ENCODE peak calls at places on chromosomes 4 and X, in eight cellular contexts. O is tibial artery, P is breast epithelium, H is ovary, E is transverse colon, F is bronchial epithelial cell, C is left ventricle myocardium inferior, Y is cardiac muscle cell. S is an unnamed sample. For H3K27me3, the result is how much of the 10 kb centered on the place peaks cover.

GRCh38 chr4:177008071-177008835 is 215.5 kb upstream of the VEGFC start:
- DNase-seq in C (no peak), P (no peak), E (no peak), O (no peak), H (no peak), Y (no peak), F (peak), S (no peak)

GRCh38 chr4:31692407-31692940 is 972.3 kb downstream of the PCDH7 start:
- DNase-seq in P (no peak), E (no peak), O (no peak), H (no peak), F (no peak), C (no peak), Y (no peak), S (no peak)

GRCh38 chr4:136329042-136329662 is 1203.1 kb downstream of the PCDH18 start:
- DNase-seq in P (no peak), O (no peak), E (no peak), F (no peak), H (no peak), C (no peak), Y (peak), S (no peak)

GRCh38 chr4:96685691-96686090 is 845.8 kb downstream of the PDHA2 start:
- DNase-seq in E (no peak), C (no peak), H (no peak), Y (no peak), P (no peak), O (no peak), F (no peak), S (no peak)

GRCh38 chrX:3295731-3296130 is 50.7 kb downstream of the MXRA5 start:
- DNase-seq in H (no peak), P (no peak), O (no peak), C (no peak), E (no peak), F (peak), Y (peak), S (no peak)

GRCh38 chrX:13080128-13080795 is 35.8 kb upstream of the FAM9C start:
- DNase-seq in O (no peak), E (no peak), C (no peak), F (no peak), Y (no peak), H (no peak), P (no peak), S (no peak)

GRCh38 chr4:112031712-112032328 is 113.4 kb upstream of the FAM241A start:
- DNase-seq in Y (peak), F (peak), P (no peak), E (peak), O (no peak), H (no peak), C (no peak), S (no peak)

GRCh38 chr4:170979736-170980135 is 833.5 kb upstream of the GALNTL6 start:
- DNase-seq in F (no peak), O (no peak), E (no peak), P (peak), Y (no peak), H (no peak), C (no peak), S (no peak)

GRCh38 chrX:65755786-65756185 is 88.3 kb downstream of the MSN start:
- DNase-seq in E (no peak), F (peak), O (no peak), H (no peak), C (no peak), Y (no peak), P (no peak), S (no peak)

GRCh38 chrX:134895785-134896184 is 95.0 kb upstream of the SMIM10 start:
- DNase-seq in F (no peak), H (no peak), O (no peak), Y (no peak), P (no peak), C (no peak), E (no peak), S (no peak)

GRCh38 chrX:14013074-14013473 is 16.6 kb downstream of the GEMIN8 start:
- DNase-seq in P (no peak), H (no peak), E (no peak), F (no peak), Y (no peak), C (no peak), O (no peak), S (no peak)

GRCh38 chrX:88612870-88613329 is 134.1 kb upstream of the CPXCR1 start:
- DNase-seq in E (no peak), F (no peak), O (no peak), Y (peak), H (no peak), C (no peak), P (no peak), S (no peak)

GRCh38 chrX:13898084-13898483 is 81.2 kb upstream of the GPM6B start:
- DNase-seq in F (no peak), P (no peak), H (no peak), C (no peak), E (no peak), O (peak), Y (peak), S (peak)

GRCh38 chr4:169253904-169254303 is 16.9 kb downstream of the SH3RF1 start:
- DNase-seq in P (no peak), C (no peak), O (no peak), F (no peak), E (no peak), H (no peak), Y (no peak), S (no peak)

GRCh38 chr4:139810710-139811109 is 145.1 kb downstream of the MGST2 start:
- DNase-seq in O (no peak), Y (no peak), P (no peak), H (no peak), E (no peak), F (no peak), C (no peak), S (no peak)

GRCh38 chrX:130994671-130995070 is 63.5 kb upstream of the ARHGAP36 start:
- DNase-seq in C (no peak), Y (peak), H (no peak), O (no peak), F (no peak), E (no peak), P (no peak), S (no peak)

GRCh38 chrX:39480966-39481365 is 616.8 kb downstream of the BCOR start:
- DNase-seq in F (no peak), E (no peak), H (no peak), P (no peak), C (no peak), O (no peak), Y (no peak), S (no peak)

GRCh38 chr4:98682719-98683118 is 24.3 kb upstream of the TSPAN5 start:
- DNase-seq in Y (peak), E (no peak), O (no peak), F (no peak), H (no peak), C (no peak), P (no peak), S (no peak)

GRCh38 chrX:64850371-64851082 is 125.7 kb downstream of the ZC4H2 start:
- DNase-seq in O (no peak), C (no peak), P (no peak), F (no peak), E (no peak), Y (no peak), H (no peak), S (no peak)

GRCh38 chrX:70208479-70208878 is 26.0 kb upstream of the AWAT1 start:
- DNase-seq in P (no peak), F (no peak), O (no peak), H (no peak), Y (no peak), C (no peak), E (no peak), S (no peak)

GRCh38 chr4:185374027-185374426 is 21.7 kb downstream of the LRP2BP start:
- DNase-seq in H (no peak), C (no peak), F (no peak), P (no peak), O (no peak), Y (no peak), E (no peak), S (no peak)

DNA sequence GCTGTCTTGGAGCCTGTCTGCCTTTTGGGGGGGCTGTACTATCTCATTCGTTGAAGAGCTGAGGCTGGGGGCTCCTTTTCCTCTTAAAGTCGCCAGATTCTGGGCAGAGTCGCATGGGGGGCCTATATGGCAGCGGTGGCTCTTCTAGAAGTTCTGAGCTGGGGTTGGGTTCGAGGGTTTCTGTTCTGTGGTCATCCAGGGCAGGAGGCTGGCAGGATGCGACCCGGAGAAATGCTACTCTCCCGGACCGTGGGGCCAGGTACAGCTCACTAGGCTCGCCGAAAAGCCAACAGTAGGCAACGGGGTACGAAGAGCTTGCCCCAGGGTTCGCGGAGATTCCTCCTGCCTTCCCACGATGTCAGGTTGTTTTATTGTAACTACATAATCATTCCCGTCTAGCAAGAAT is 1.9 kb upstream of the CITED1 start:
- DNase-seq in E (no peak), H (no peak), F (no peak), Y (no peak), P (no peak), C (no peak), O (no peak), S (no peak)
- H3K27me3 ChIP-seq in E (under half), H (under half), F (under half), Y (half or more), P (half or more), C (under half), O (under half), S (under half)

GRCh38 chrX:153935326-153935851 is 552 bp upstream of the NAA10 start:
- DNase-seq in P (no peak), C (no peak), F (no peak), E (peak), Y (no peak), H (no peak), O (no peak), S (no peak)
- H3K27me3 ChIP-seq in P (under half), C (under half), F (under half), E (under half), Y (under half), H (under half), O (under half), S (under half)

DNA sequence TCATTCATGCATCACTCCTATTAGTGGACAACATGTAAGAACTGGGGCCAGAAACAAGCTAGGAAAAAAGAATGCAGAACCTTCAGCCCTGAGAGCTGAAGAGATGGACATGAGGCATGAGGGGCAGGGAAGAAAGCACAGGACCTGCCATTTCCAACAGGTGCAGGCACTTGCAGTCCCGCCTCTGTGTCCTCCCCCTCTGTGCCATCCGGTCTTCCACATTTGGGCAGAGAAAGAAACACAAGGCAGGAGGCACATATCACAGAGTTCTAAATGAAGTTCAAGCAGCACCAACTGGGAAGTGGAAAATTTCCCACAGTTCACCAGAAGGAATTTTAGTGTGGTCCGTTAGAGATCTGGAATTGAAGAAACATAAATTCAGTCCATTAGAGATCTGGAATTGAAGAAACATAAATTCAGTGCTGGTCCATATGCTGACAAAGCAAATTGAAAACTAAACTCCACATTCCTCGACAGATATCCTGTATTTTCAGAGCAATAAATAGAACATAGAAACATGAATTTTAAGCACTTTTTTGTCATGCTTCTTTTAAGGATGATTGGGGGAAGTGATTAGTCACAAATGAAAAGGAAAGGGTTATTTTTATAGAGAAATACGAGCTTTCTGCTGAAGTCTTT is 57.2 kb upstream of the DAPP1 start:
- DNase-seq in H (no peak), C (no peak), F (no peak), E (no peak), O (no peak), P (no peak), Y (peak), S (no peak)
- H3K27me3 ChIP-seq in H (under half), C (under half), F (under half), E (under half), O (under half), P (under half), Y (under half), S (under half)

GRCh38 chrX:41333994-41334865 is at the start of gene DDX3X:
- DNase-seq in Y (peak), H (peak), F (peak), C (peak), P (peak), O (peak), E (peak), S (peak)

GRCh38 chrX:41332408-41332987 is 1.5 kb upstream of the DDX3X start:
- DNase-seq in C (peak), E (peak), P (peak), H (no peak), F (no peak), O (no peak), Y (no peak), S (no peak)

GRCh38 chrX:41332988-41333743 is 796 bp upstream of the DDX3X start:
- DNase-seq in H (peak), C (peak), O (peak), Y (peak), P (peak), F (peak), E (peak), S (peak)

GRCh38 chrX:41333744-41333993 is 293 bp upstream of the DDX3X start:
- DNase-seq in C (no peak), E (no peak), Y (peak), O (no peak), H (no peak), P (no peak), F (peak), S (no peak)

DNA sequence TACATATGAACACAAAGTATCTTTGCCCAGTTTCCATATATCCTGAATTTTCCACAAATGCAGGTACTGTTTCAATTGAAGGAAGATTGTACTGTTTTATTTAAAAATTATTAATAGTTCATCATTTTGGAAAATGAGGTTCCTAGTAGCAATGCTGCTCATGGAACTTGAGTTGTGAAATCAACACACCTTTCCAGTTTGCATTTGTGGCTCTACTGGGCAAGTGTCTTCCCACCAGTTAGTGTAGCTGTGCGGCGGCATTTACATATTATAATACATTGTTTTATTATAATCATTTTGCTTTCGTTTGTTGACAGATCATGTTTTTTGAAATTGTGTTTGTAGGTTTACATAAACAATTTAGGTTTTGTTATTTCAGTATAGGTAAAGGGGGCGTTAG is 2.0 kb upstream of the DDX3X start:
- DNase-seq in Y (no peak), O (no peak), H (no peak), F (no peak), P (no peak), C (no peak), E (no peak), S (no peak)
- H3K27me3 ChIP-seq in Y (under half), O (under half), H (under half), F (under half), P (under half), C (under half), E (under half), S (under half)

DNA sequence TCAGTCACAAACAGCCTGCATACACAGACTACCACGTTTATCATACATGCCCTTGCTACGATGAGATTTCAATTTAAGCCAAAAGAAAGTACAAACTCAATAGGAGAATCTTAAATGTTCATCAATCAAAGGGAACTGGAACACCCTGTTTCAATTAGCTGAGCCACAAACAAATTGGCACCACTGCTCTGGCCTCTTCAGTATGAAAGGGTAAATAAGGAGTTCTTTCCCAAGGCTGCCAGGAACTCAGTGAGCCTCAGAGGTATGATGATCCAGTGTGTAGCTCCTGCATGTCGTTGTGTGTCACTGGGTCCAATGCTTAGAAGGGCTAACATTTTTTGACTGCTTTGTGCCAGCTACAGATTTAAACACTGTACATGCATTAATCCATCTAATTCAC is 5.4 kb downstream of the RNF150 start:
- DNase-seq in O (no peak), Y (no peak), H (no peak), E (no peak), P (peak), F (no peak), C (no peak), S (no peak)
- H3K27me3 ChIP-seq in O (under half), Y (under half), H (under half), E (under half), P (under half), F (under half), C (under half), S (under half)

GRCh38 chr4:148648599-148648998 is 206.4 kb upstream of the NR3C2 start:
- DNase-seq in Y (no peak), O (no peak), H (no peak), F (no peak), C (no peak), P (no peak), E (no peak), S (no peak)
- H3K27me3 ChIP-seq in Y (under half), O (under half), H (under half), F (under half), C (under half), P (under half), E (under half), S (under half)

GRCh38 chrX:42624524-42624923 is 153.4 kb downstream of the PPP1R2C start:
- DNase-seq in C (no peak), F (no peak), O (no peak), E (no peak), Y (no peak), P (no peak), H (no peak), S (no peak)
- H3K27me3 ChIP-seq in C (under half), F (under half), O (under half), E (under half), Y (under half), P (under half), H (under half), S (under half)

GRCh38 chr4:3476341-3476747 is 13.2 kb downstream of the DOK7 start:
- DNase-seq in F (no peak), H (no peak), Y (no peak), P (no peak), O (no peak), C (no peak), E (no peak), S (peak)

GRCh38 chr4:3475041-3475712 is 12.1 kb downstream of the DOK7 start:
- DNase-seq in C (no peak), H (no peak), O (peak), P (no peak), E (no peak), Y (no peak), F (no peak), S (no peak)

GRCh38 chr4:3476936-3477749 is 14.0 kb downstream of the DOK7 start:
- DNase-seq in F (no peak), Y (no peak), E (no peak), H (no peak), P (no peak), C (peak), O (no peak), S (peak)

GRCh38 chr4:3473943-3474335 is 10.8 kb downstream of the DOK7 start:
- DNase-seq in C (no peak), P (no peak), O (peak), Y (no peak), H (no peak), F (no peak), E (no peak), S (no peak)

DNA sequence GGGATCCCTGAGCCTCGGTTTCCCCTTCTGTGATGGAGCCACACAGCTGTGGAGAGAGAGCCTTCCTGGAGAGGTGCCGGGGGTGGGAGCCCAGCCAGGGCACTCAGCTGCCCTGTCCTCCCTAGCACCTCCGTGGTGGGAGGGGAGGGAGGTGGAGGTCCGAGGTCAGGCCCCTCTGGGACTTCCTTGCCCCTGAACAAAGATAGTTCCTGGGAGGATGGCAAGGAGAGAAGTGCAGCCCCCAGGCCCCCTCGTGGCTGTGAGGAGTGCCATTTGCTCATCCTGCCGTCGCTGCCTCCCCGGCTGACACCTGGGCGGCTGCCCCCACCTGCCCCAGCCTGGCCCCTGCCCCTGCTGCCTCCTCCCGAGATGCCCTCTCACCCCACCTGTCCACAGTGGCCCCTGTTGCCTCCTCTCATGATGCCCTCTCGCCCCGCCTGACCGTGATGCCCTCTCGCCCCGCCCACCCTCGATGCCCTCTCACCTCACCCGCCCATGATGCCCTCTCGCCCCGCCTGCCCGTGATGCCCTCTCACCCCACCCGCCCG is 12.7 kb downstream of the DOK7 start:
- DNase-seq in P (no peak), E (no peak), C (no peak), O (no peak), H (no peak), F (no peak), Y (no peak), S (no peak)
- H3K27me3 ChIP-seq in P (under half), E (under half), C (under half), O (under half), H (under half), F (under half), Y (under half), S (under half)

DNA sequence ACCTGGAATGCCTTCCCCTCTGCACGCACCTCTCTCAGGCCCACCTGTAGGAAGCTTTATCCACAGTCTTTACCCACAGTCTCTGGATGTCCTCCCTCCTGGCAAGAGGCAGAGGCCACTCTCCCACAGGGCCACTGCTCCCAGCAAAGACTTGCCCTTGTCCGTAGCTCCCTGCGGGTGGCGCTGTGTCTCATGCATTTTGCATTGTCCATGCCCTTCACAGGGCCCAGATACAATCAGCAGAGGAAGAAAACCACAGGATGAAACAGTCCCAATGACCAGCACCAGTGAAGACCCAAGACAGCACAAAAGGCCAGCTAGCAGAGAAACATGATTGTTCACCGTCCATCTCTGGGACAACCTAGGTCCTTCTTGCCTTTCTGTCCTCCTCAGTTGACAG is 2.1 kb upstream of the NSG1 start:
- DNase-seq in Y (peak), P (no peak), E (no peak), C (no peak), H (no peak), O (no peak), F (peak), S (no peak)
- H3K27me3 ChIP-seq in Y (half or more), P (half or more), E (half or more), C (half or more), H (under half), O (half or more), F (under half), S (under half)